ENCODE peak calls at places on chromosomes 13 and 19, in seven cellular contexts. C is heart right ventricle, X is fibroblast of villous mesenchyme, R is AG10803, Q is foreskin fibroblast, K is body of pancreas, B is cardiac muscle cell. S is an unnamed sample.

GRCh38 chr13:99214691-99215090 is 14.0 kb downstream of the UBAC2 start:
- DNase-seq in C (no peak), Q (no peak), X (no peak), R (no peak), K (no peak), B (no peak), S (no peak)

GRCh38 chr19:54606230-54606629 is 12.8 kb downstream of the LILRA1 start:
- DNase-seq in K (no peak), Q (no peak), C (no peak), X (no peak), R (no peak), B (no peak), S (no peak)

GRCh38 chr13:30325668-30326067 is 18.3 kb upstream of the KATNAL1 start:
- DNase-seq in Q (no peak), X (no peak), B (no peak), C (no peak), R (no peak), K (no peak), S (no peak)

GRCh38 chr19:11361771-11362731 is 6.8 kb downstream of the PLPPR2 start:
- DNase-seq in X (no peak), C (no peak), B (no peak), R (no peak), K (no peak), Q (no peak), S (no peak)

GRCh38 chr13:49998714-49999624 is 2.1 kb downstream of the TRIM13 start:
- DNase-seq in X (no peak), B (no peak), Q (no peak), C (no peak), K (no peak), R (no peak), S (no peak)

GRCh38 chr13:114059946-114060860 is 72.2 kb downstream of the RASA3 start:
- DNase-seq in X (no peak), C (peak; percentile 47), Q (no peak), B (no peak), K (no peak), R (no peak), S (no peak)

GRCh38 chr19:45051929-45052579 is 13.2 kb downstream of the CLASRP start:
- DNase-seq in C (no peak), R (no peak), Q (no peak), X (no peak), B (no peak), K (no peak), S (no peak)

GRCh38 chr19:34556500-34556899 is 74.9 kb downstream of the WTIP start:
- DNase-seq in C (peak; percentile 20), K (peak; percentile 79), B (peak; percentile 10), X (peak; percentile 2), R (peak; percentile 25), Q (peak; percentile 9), S (no peak)

GRCh38 chr19:1914826-1915341 is 9.7 kb downstream of the ADAT3 start:
- DNase-seq in C (no peak), K (no peak), R (no peak), X (no peak), Q (no peak), B (no peak), S (no peak)

GRCh38 chr19:40524655-40525054 is 52.0 kb upstream of the SHKBP1 start:
- DNase-seq in C (no peak), B (no peak), K (no peak), R (no peak), X (no peak), Q (no peak), S (no peak)

GRCh38 chr19:57269515-57270250 is 10.6 kb upstream of the ZNF460 start:
- DNase-seq in X (peak; percentile 79), B (no peak), R (peak; percentile 84), C (no peak), K (no peak), Q (peak; percentile 76), S (no peak)

GRCh38 chr19:2793577-2793976 is 8.3 kb downstream of the THOP1 start:
- DNase-seq in B (no peak), X (no peak), Q (no peak), R (no peak), K (no peak), C (no peak), S (no peak)

GRCh38 chr19:48596679-48597465 is 9.7 kb upstream of the SPACA4 start:
- DNase-seq in B (no peak), K (no peak), C (no peak), X (no peak), R (no peak), Q (no peak), S (no peak)

GRCh38 chr13:48155850-48156249 is 60.9 kb upstream of the MED4 start:
- DNase-seq in K (no peak), X (peak; percentile 79), C (no peak), B (no peak), R (peak; percentile 45), Q (peak; percentile 3), S (peak; percentile 51)

GRCh38 chr19:41175825-41176734 is 16.9 kb upstream of the CYP2S1 start:
- DNase-seq in X (peak; percentile 90), C (no peak), Q (peak; percentile 65), B (peak; percentile 75), K (peak; percentile 17), R (peak; percentile 76), S (no peak)

GRCh38 chr13:99983401-99984133 is 2.0 kb downstream of the ZIC2 start:
- DNase-seq in B (peak; percentile 16), K (no peak), Q (no peak), C (no peak), X (no peak), R (no peak), S (no peak)

GRCh38 chr13:75636339-75637095 is 387 bp downstream of the LMO7 start:
- DNase-seq in X (peak; percentile 58), Q (peak; percentile 41), K (peak; percentile 35), C (peak; percentile 9), R (peak; percentile 56), B (peak; percentile 10), S (no peak)

GRCh38 chr13:38944219-38944618 is 46.4 kb downstream of the STOML3 start:
- DNase-seq in X (no peak), B (no peak), C (no peak), K (no peak), Q (no peak), R (no peak), S (no peak)

GRCh38 chr13:94209110-94209509 is 270.4 kb downstream of the DCT start:
- DNase-seq in C (no peak), Q (no peak), B (no peak), X (peak; percentile 26), R (no peak), K (no peak), S (peak; percentile 59)

GRCh38 chr13:101520672-101521071 is 68.2 kb downstream of the ITGBL1 start:
- DNase-seq in B (no peak), Q (peak; percentile 91), K (no peak), C (no peak), X (peak; percentile 67), R (peak; percentile 87), S (no peak)

GRCh38 chr19:39915848-39916215 is 18.6 kb downstream of the FCGBP start:
- DNase-seq in Q (no peak), C (no peak), B (no peak), R (no peak), X (no peak), K (no peak), S (no peak)

GRCh38 chr19:12785431-12786011 is 5.8 kb upstream of the JUNB start:
- DNase-seq in Q (no peak), X (no peak), R (no peak), B (no peak), K (no peak), C (peak; percentile 42), S (no peak)

GRCh38 chr13:111645598-111646463 is 325.4 kb downstream of the TEX29 start:
- DNase-seq in K (no peak), X (no peak), Q (no peak), R (no peak), C (no peak), B (no peak), S (no peak)

GRCh38 chr13:67223024-67223423 is 7.1 kb downstream of the PCDH9 start:
- DNase-seq in C (no peak), K (no peak), R (peak; percentile 26), B (no peak), X (peak; percentile 9), Q (peak; percentile 28), S (no peak)

GRCh38 chr19:45391346-45391745 is 13.5 kb downstream of the PPP1R13L start:
- DNase-seq in K (no peak), C (no peak), Q (no peak), R (no peak), X (peak; percentile 14), B (no peak), S (no peak)

GRCh38 chr13:35926859-35927530 is 204.2 kb downstream of the DCLK1 start:
- DNase-seq in Q (no peak), K (no peak), R (peak; percentile 23), C (no peak), X (peak; percentile 79), B (no peak), S (no peak)

GRCh38 chr13:86892330-86892729 is 778.8 kb upstream of the SLITRK5 start:
- DNase-seq in K (no peak), B (no peak), X (no peak), R (no peak), Q (no peak), C (no peak), S (no peak)

GRCh38 chr13:19519049-19519448 is 42.3 kb downstream of the TPTE2 start:
- DNase-seq in R (no peak), K (no peak), X (no peak), Q (no peak), B (no peak), C (no peak), S (no peak)

GRCh38 chr13:112767506-112768471 is 78.0 kb downstream of the ATP11A start:
- DNase-seq in C (no peak), B (no peak), Q (no peak), K (no peak), R (no peak), X (no peak), S (no peak)

GRCh38 chr19:51547397-51548212 is 16.1 kb upstream of the SIGLEC6 start:
- DNase-seq in C (no peak), R (no peak), B (no peak), X (peak; percentile 28), Q (no peak), K (no peak), S (no peak)
- H3K4me3 ChIP-seq in C (no peak overlapping the region), R (no peak overlapping the region), B (no peak overlapping the region), X (no peak overlapping the region), Q (no peak overlapping the region), K (no peak overlapping the region), S (no peak overlapping the region)

GRCh38 chr13:28059214-28059613 is 41.2 kb downstream of the FLT3 start:
- DNase-seq in R (peak; percentile 21), Q (peak; percentile 3), B (peak; percentile 67), X (peak; percentile 45), C (peak; percentile 8), K (peak; percentile 78), S (peak; percentile 15)
- TF ChIP-seq CTCF in R (peak; percentile 46), Q (peak; percentile 44), B (peak; percentile 53), X (peak; percentile 67), C (peak; percentile 46), K (peak; percentile 44), S (peak; percentile 64)

GRCh38 chr19:9966024-9966423 is 29.7 kb upstream of the OLFM2 start:
- DNase-seq in R (no peak), K (no peak), X (no peak), Q (no peak), B (no peak), C (no peak), S (no peak)
- H3K4me3 ChIP-seq in R (no peak overlapping the region), K (no peak overlapping the region), X (no peak overlapping the region), Q (no peak overlapping the region), B (no peak overlapping the region), C (no peak overlapping the region), S (no peak overlapping the region)

GRCh38 chr13:45490068-45490467 is 25.3 kb downstream of the COG3 start:
- DNase-seq in R (no peak), X (no peak), Q (no peak), K (no peak), C (no peak), B (peak; percentile 11), S (no peak)
- TF ChIP-seq CTCF in R (no peak), X (no peak), Q (no peak), K (no peak), C (no peak), B (no peak), S (peak; percentile 12)

GRCh38 chr19:703329-703650 is 5.4 kb upstream of the PALM start:
- DNase-seq in Q (no peak), B (no peak), R (no peak), C (no peak), X (no peak), K (no peak), S (no peak)
- H3K4me3 ChIP-seq in Q (no peak overlapping the region), B (no peak overlapping the region), R (no peak overlapping the region), C (no peak overlapping the region), X (peak overlapping the region; percentile 19), K (no peak overlapping the region), S (no peak overlapping the region)

S was measured in LNCaP clone FGC.